ENCODE peak calls at places on chromosomes 16 and 17, in four cellular contexts. R, P, X and K are unnamed samples.

GRCh38 chr16:1514507-1514906 is 19.0 kb upstream of the TMEM204 start:
- DNase-seq in R (no peak), P (no peak), X (no peak), K (no peak)

GRCh38 chr17:2370211-2370589 is 30.7 kb downstream of the MNT start:
- DNase-seq in R (no peak), P (no peak), X (no peak), K (no peak)

GRCh38 chr16:22262460-22262859 is 34.7 kb upstream of the POLR3E start:
- DNase-seq in R (no peak), P (no peak), X (peak), K (no peak)

GRCh38 chr17:81427446-81428120 is 32.3 kb downstream of the BAHCC1 start:
- DNase-seq in R (peak), P (no peak), X (no peak), K (no peak)

GRCh38 chr17:61467416-61468262 is 15.4 kb downstream of the TBX4 start:
- DNase-seq in R (no peak), P (no peak), X (peak), K (peak)

GRCh38 chr16:84501077-84501735 is 3.3 kb downstream of the MEAK7 start:
- DNase-seq in R (no peak), P (no peak), X (peak), K (no peak)

GRCh38 chr17:80649672-80650338 is 105.2 kb downstream of the RPTOR start:
- DNase-seq in R (no peak), P (no peak), X (peak), K (peak)

GRCh38 chr17:38628441-38628840 is 22.7 kb upstream of the SRCIN1 start:
- DNase-seq in R (no peak), P (no peak), X (peak), K (no peak)

GRCh38 chr16:88591577-88592021 is 21.4 kb downstream of the ZC3H18 start:
- DNase-seq in R (no peak), P (no peak), X (no peak), K (no peak)

GRCh38 chr17:75778861-75779249 is 5.8 kb upstream of the UNK start:
- DNase-seq in R (no peak), P (no peak), X (no peak), K (no peak)

GRCh38 chr17:46962374-46962790 is 16.7 kb downstream of the RPRML start:
- DNase-seq in R (no peak), P (no peak), X (peak), K (peak)

GRCh38 chr17:57614742-57615141 is 130.4 kb downstream of the CCDC182 start:
- DNase-seq in R (no peak), P (no peak), X (no peak), K (no peak)

GRCh38 chr17:43332211-43332610 is 66.6 kb upstream of the ARL4D start:
- DNase-seq in R (no peak), P (no peak), X (no peak), K (no peak)

GRCh38 chr16:82046941-82047340 is 11.9 kb downstream of the HSD17B2 start:
- DNase-seq in R (no peak), P (no peak), X (no peak), K (no peak)

GRCh38 chr17:80252871-80253270 is 7.8 kb upstream of the RNF213 start:
- DNase-seq in R (no peak), P (peak), X (peak), K (no peak)

GRCh38 chr17:70552230-70552981 is 383.1 kb downstream of the KCNJ2 start:
- DNase-seq in R (no peak), P (no peak), X (peak), K (peak)

GRCh38 chr17:66684256-66684655 is 150.7 kb upstream of the CACNG5 start:
- DNase-seq in R (no peak), P (no peak), X (no peak), K (no peak)

GRCh38 chr17:12180644-12181261 is 160.1 kb downstream of the MAP2K4 start:
- DNase-seq in R (no peak), P (no peak), X (peak), K (peak)

GRCh38 chr17:68048996-68049395 is 13.5 kb downstream of the KPNA2 start:
- DNase-seq in R (no peak), P (no peak), X (no peak), K (no peak)

GRCh38 chr16:68750243-68750642 is 13.2 kb downstream of the CDH1 start:
- DNase-seq in R (no peak), P (no peak), X (no peak), K (no peak)

GRCh38 chr16:53588081-53588648 is 85.2 kb upstream of the AKTIP start:
- DNase-seq in R (no peak), P (no peak), X (no peak), K (peak)

GRCh38 chr16:79360267-79360666 is 240.3 kb downstream of the MAF start:
- DNase-seq in R (no peak), P (no peak), X (no peak), K (no peak)

GRCh38 chr17:66949501-66949900 is 15.0 kb upstream of the CACNG4 start:
- DNase-seq in R (no peak), P (no peak), X (peak), K (no peak)

GRCh38 chr17:80264048-80264792 is 3.6 kb downstream of the RNF213 start:
- DNase-seq in R (no peak), P (no peak), X (no peak), K (no peak)

GRCh38 chr17:40558651-40559015 is 6.6 kb downstream of the CCR7 start:
- DNase-seq in R (no peak), P (no peak), X (no peak), K (no peak)

GRCh38 chr16:64983226-64983625 is 138.6 kb downstream of the CDH11 start:
- DNase-seq in R (no peak), P (no peak), X (no peak), K (no peak)

GRCh38 chr17:82272495-82273326 is 789 bp downstream of the CSNK1D start:
- DNase-seq in R (no peak), P (no peak), X (no peak), K (no peak)

GRCh38 chr17:80187090-80187489 is 17.3 kb downstream of the CARD14 start:
- DNase-seq in R (no peak), P (no peak), X (peak), K (no peak)

GRCh38 chr17:76336756-76337412 is 16.8 kb downstream of the PRPSAP1 start:
- DNase-seq in R (no peak), P (no peak), X (no peak), K (no peak)

GRCh38 chr16:47262938-47263337 is 119.2 kb upstream of the NETO2 start:
- DNase-seq in R (no peak), P (no peak), X (no peak), K (no peak)

GRCh38 chr16:1272453-1273198 is 16.8 kb downstream of the TPSD1 start:
- DNase-seq in R (no peak), P (no peak), X (no peak), K (no peak)

GRCh38 chr17:46851029-46851741 is at the start of gene WNT9B:
- DNase-seq in R (no peak), P (no peak), X (no peak), K (no peak)

GRCh38 chr16:73092236-73092781 is 44.4 kb upstream of the ZFHX3 start:
- DNase-seq in R (peak), P (no peak), X (peak), K (peak)

GRCh38 chr17:49495842-49496182 is 719 bp downstream of the NGFR start:
- DNase-seq in R (no peak), P (no peak), X (no peak), K (no peak)

GRCh38 chr17:29622337-29623282 is at the start of gene CORO6:
- DNase-seq in R (no peak), P (no peak), X (peak), K (no peak)

GRCh38 chr17:19004601-19005441 is at the start of gene FAM83G:
- DNase-seq in R (no peak), P (peak), X (peak), K (no peak)

GRCh38 chr17:55246583-55246982 is 18.2 kb upstream of the HLF start:
- DNase-seq in R (no peak), P (no peak), X (no peak), K (no peak)

GRCh38 chr17:67476787-67477335 is 99.8 kb downstream of the PITPNC1 start:
- DNase-seq in R (no peak), P (no peak), X (no peak), K (no peak)

GRCh38 chr16:1879477-1879876 is 7.5 kb upstream of the MEIOB start:
- DNase-seq in R (no peak), P (no peak), X (no peak), K (no peak)